ENCODE peak calls at places on chromosomes 13 and 19, in four cellular contexts. M, B, P and R are unnamed samples.

GRCh38 chr19:35134601-35135091 is at the start of gene LGI4:
- DNase-seq in M (no peak), B (no peak), P (no peak), R (no peak)

GRCh38 chr13:79522583-79522982 is 41.6 kb downstream of the NDFIP2 start:
- DNase-seq in M (no peak), B (no peak), P (no peak), R (peak)

GRCh38 chr19:8827277-8827676 is 4.8 kb downstream of the ZNF558 start:
- DNase-seq in M (no peak), B (no peak), P (no peak), R (no peak)

GRCh38 chr19:55206664-55207500 is 2.4 kb downstream of the PTPRH start:
- DNase-seq in M (peak), B (peak), P (peak), R (peak)

GRCh38 chr19:18726417-18726767 is 42.9 kb downstream of the CRTC1 start:
- DNase-seq in M (no peak), B (no peak), P (no peak), R (no peak)

GRCh38 chr13:74290324-74290773 is 156.1 kb upstream of the KLF12 start:
- DNase-seq in M (peak), B (no peak), P (peak), R (peak)

GRCh38 chr13:110106726-110107125 is 200.2 kb downstream of the COL4A1 start:
- DNase-seq in M (peak), B (no peak), P (no peak), R (no peak)

GRCh38 chr19:7665076-7665475 is 3.8 kb upstream of the RETN start:
- DNase-seq in M (no peak), B (no peak), P (no peak), R (peak)

GRCh38 chr19:49468746-49469447 is 5.1 kb upstream of the FLT3LG start:
- DNase-seq in M (peak), B (peak), P (peak), R (no peak)

GRCh38 chr13:57630661-57631606 is 610 bp upstream of the PCDH17 start:
- DNase-seq in M (peak), B (peak), P (peak), R (no peak)

GRCh38 chr13:77896977-77897376 is 21.7 kb downstream of the EDNRB start:
- DNase-seq in M (no peak), B (no peak), P (no peak), R (no peak)

GRCh38 chr13:41075034-41075433 is 13.7 kb downstream of the WBP4 start:
- DNase-seq in M (no peak), B (no peak), P (peak), R (peak)

GRCh38 chr19:10690351-10690781 is 10.9 kb upstream of the QTRT1 start:
- DNase-seq in M (peak), B (no peak), P (peak), R (peak)

GRCh38 chr13:29459818-29460335 is 135.6 kb downstream of the SLC7A1 start:
- DNase-seq in M (no peak), B (no peak), P (no peak), R (no peak)

GRCh38 chr13:44347905-44348304 is 25.7 kb upstream of the SERP2 start:
- DNase-seq in M (no peak), B (no peak), P (no peak), R (peak)

GRCh38 chr19:46287585-46287984 is 9.3 kb upstream of the HIF3A start:
- DNase-seq in M (no peak), B (no peak), P (no peak), R (no peak)

GRCh38 chr13:97371486-97372109 is 62.4 kb upstream of the RAP2A start:
- DNase-seq in M (no peak), B (no peak), P (no peak), R (no peak)

GRCh38 chr13:105897575-105897974 is 637.9 kb downstream of the EFNB2 start:
- DNase-seq in M (no peak), B (no peak), P (no peak), R (no peak)
- H3K56ac ChIP-seq in M (no peak), B (no peak), P (no peak), R (no peak)

DNA sequence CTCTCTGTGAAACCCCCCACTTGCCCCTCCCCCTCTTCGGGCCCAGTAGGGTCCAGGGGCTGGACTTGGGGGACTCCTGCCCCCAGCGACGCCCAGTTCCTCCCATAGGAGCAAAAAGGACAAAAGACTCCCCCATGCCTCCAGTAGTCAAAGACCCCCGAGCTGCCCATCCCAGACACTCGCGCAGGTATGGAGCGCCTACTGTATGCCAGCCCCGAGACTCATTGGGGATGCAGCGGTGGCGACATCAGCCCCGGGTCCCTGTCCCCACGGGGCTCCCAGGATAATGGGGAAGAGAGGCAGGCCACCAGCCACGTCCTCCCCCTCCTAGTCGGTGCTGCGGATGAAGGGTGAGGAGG is 18.3 kb upstream of the ZNRF4 start:
- DNase-seq in M (peak), B (no peak), P (no peak), R (no peak)
- H3K56ac ChIP-seq in M (no peak), B (no peak), P (peak), R (no peak)

DNA sequence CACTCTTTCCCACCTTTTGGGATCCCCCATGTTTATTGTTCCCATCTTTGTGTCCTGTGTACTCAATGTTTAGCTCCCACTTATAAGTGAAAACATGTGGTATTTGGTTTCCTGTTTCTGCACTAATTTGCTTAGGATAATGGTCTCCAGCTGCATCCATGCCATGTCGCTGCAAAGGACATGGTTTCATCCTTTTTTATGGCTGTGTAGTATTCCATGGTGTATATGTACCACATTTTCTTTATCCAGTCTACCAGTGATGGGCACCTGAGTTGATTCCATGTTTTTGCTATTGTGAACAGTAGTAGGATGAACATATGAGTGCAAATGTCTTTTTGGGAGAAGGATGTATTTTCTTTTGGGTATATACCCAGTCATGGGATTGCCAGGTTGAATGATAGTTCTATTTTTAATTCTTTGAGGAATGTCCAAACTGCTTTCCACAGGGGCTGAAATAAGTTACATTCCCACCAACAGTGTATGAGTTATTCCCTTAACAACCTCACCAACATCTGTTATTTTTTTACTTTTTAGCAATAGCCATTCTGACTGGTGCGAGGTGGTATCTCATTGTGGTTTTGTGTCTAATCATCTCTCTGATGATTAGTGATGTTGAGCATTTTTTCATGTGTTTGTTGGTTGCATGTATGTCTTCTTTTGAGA is 55.7 kb upstream of the MEDAG start:
- DNase-seq in M (no peak), B (no peak), P (no peak), R (no peak)
- H3K56ac ChIP-seq in M (no peak), B (no peak), P (no peak), R (no peak)

GRCh38 chr19:17320435-17320834 is 11.1 kb downstream of the DDA1 start:
- DNase-seq in M (no peak), B (no peak), P (no peak), R (no peak)
- H3K56ac ChIP-seq in M (no peak), B (no peak), P (no peak), R (no peak)

GRCh38 chr13:112209266-112209665 is 142.3 kb downstream of the SOX1 start:
- DNase-seq in M (no peak), B (no peak), P (no peak), R (no peak)
- H3K56ac ChIP-seq in M (no peak), B (no peak), P (no peak), R (no peak)

GRCh38 chr13:20326276-20326675 is 94.2 kb upstream of the GJB6 start:
- DNase-seq in M (no peak), B (no peak), P (no peak), R (no peak)
- H3K56ac ChIP-seq in M (no peak), B (no peak), P (no peak), R (no peak)

GRCh38 chr19:38049105-38049649 is 142.2 kb downstream of the SIPA1L3 start:
- DNase-seq in M (no peak), B (no peak), P (no peak), R (no peak)
- H3K56ac ChIP-seq in M (no peak), B (no peak), P (no peak), R (no peak)

DNA sequence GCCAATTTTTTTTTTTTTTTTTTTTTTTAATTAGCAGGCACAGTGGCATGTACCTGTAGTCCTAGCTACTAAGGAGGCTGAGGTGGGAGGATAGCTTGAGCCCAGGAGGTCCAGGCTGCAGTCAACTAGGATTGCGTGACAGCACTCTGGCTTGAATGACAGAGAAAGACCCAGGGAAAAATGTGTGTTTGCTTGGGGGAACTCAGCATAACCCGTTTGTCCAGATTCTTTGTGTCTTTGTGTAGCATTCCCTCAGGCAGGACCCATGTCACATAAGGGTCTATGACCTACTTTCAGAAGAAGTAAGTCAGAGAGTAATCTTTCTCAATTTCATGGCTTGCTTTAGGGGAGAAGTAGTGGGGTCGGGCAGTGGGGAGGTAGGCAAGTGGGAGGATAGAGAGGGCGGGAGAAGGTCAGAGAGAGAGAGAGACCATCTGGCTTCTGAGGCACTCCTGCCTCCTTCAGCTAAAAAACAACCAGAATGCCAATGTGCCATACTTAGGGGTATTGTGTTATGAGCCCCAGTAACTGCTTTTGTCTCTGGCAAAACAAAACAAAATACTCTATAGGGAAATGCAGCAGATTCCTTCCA is 11.9 kb upstream of the PSPC1 start:
- DNase-seq in M (peak), B (no peak), P (peak), R (no peak)
- H3K56ac ChIP-seq in M (no peak), B (no peak), P (peak), R (no peak)